ENCODE peak calls at places on chromosomes 1 and 21, in four cellular contexts. One of them, this sample, is unnamed.

GRCh38 chr21:34835526-34835925 is 166.7 kb downstream of the CLIC6 start:
- DNase-seq in heart left ventricle: no peak
- DNase-seq in K562: no peak
- DNase-seq in A549: no peak
- DNase-seq in this sample: no peak

GRCh38 chr21:41894922-41895557 is 15.9 kb upstream of the PRDM15 start:
- DNase-seq in heart left ventricle: no peak
- DNase-seq in K562: peak; percentile 78
- DNase-seq in A549: no peak
- DNase-seq in this sample: no peak

GRCh38 chr1:150521196-150521968 is 5.8 kb downstream of the FALEC start:
- DNase-seq in heart left ventricle: no peak
- DNase-seq in K562: no peak
- DNase-seq in A549: no peak
- DNase-seq in this sample: no peak

GRCh38 chr1:30919025-30919881 is 10.7 kb upstream of the SDC3 start:
- DNase-seq in heart left ventricle: no peak
- DNase-seq in K562: peak; percentile 76
- DNase-seq in A549: no peak
- DNase-seq in this sample: no peak

GRCh38 chr1:219339466-219339865 is 165.8 kb downstream of the LYPLAL1 start:
- DNase-seq in heart left ventricle: no peak
- DNase-seq in K562: no peak
- DNase-seq in A549: no peak
- DNase-seq in this sample: no peak

GRCh38 chr1:234726359-234726836 is 116.4 kb upstream of the IRF2BP2 start:
- DNase-seq in heart left ventricle: no peak
- DNase-seq in K562: no peak
- DNase-seq in A549: no peak
- DNase-seq in this sample: no peak

GRCh38 chr1:221994274-221994698 is 252.4 kb upstream of the DUSP10 start:
- DNase-seq in heart left ventricle: no peak
- DNase-seq in K562: no peak
- DNase-seq in A549: no peak
- DNase-seq in this sample: no peak

GRCh38 chr1:103250441-103250861 is 142.1 kb upstream of the COL11A1 start:
- DNase-seq in heart left ventricle: no peak
- DNase-seq in K562: no peak
- DNase-seq in A549: peak; percentile 59
- DNase-seq in this sample: peak; percentile 6

GRCh38 chr1:208525417-208525816 is 281.2 kb upstream of the PLXNA2 start:
- DNase-seq in heart left ventricle: no peak
- DNase-seq in K562: no peak
- DNase-seq in A549: no peak
- DNase-seq in this sample: no peak

GRCh38 chr1:29217633-29218032 is 13.1 kb downstream of the MECR start:
- DNase-seq in heart left ventricle: no peak
- DNase-seq in K562: no peak
- DNase-seq in A549: no peak
- DNase-seq in this sample: no peak

GRCh38 chr1:109787845-109788605 is 24.3 kb upstream of the EPS8L3 start:
- DNase-seq in heart left ventricle: peak; percentile 17
- DNase-seq in K562: no peak
- DNase-seq in A549: no peak
- DNase-seq in this sample: no peak

GRCh38 chr1:158654570-158654969 is 31.9 kb downstream of the SPTA1 start:
- DNase-seq in heart left ventricle: no peak
- DNase-seq in K562: no peak
- DNase-seq in A549: no peak
- DNase-seq in this sample: no peak

GRCh38 chr1:170122366-170122765 is 23.4 kb upstream of the NTMT2 start:
- DNase-seq in heart left ventricle: no peak
- DNase-seq in K562: no peak
- DNase-seq in A549: no peak
- DNase-seq in this sample: no peak

GRCh38 chr1:198864695-198865094 is 225.9 kb downstream of the PTPRC start:
- DNase-seq in heart left ventricle: no peak
- DNase-seq in K562: no peak
- DNase-seq in A549: no peak
- DNase-seq in this sample: no peak

GRCh38 chr1:23980725-23981063 is 567 bp upstream of the SRSF10 start:
- DNase-seq in heart left ventricle: no peak
- DNase-seq in K562: peak; percentile 46
- DNase-seq in A549: peak; percentile 47
- DNase-seq in this sample: peak; percentile 51

GRCh38 chr1:182861994-182862393 is 22.8 kb downstream of the DHX9 start:
- DNase-seq in heart left ventricle: no peak
- DNase-seq in K562: no peak
- DNase-seq in A549: no peak
- DNase-seq in this sample: no peak

GRCh38 chr21:43809346-43809799 is 20.0 kb downstream of the RRP1 start:
- DNase-seq in heart left ventricle: no peak
- DNase-seq in K562: no peak
- DNase-seq in A549: no peak
- DNase-seq in this sample: no peak

GRCh38 chr1:197902131-197902453 is 338 bp upstream of the C1orf53 start:
- DNase-seq in heart left ventricle: no peak
- DNase-seq in K562: no peak
- DNase-seq in A549: no peak
- DNase-seq in this sample: no peak

GRCh38 chr1:67242016-67242415 is 65.7 kb upstream of the IL12RB2 start:
- DNase-seq in heart left ventricle: no peak
- DNase-seq in K562: no peak
- DNase-seq in A549: no peak
- DNase-seq in this sample: no peak

GRCh38 chr1:150650193-150650592 is 20.8 kb upstream of the ENSA start:
- DNase-seq in heart left ventricle: no peak
- DNase-seq in K562: no peak
- DNase-seq in A549: no peak
- DNase-seq in this sample: no peak

GRCh38 chr1:197923013-197923412 is 5.8 kb downstream of the LHX9 start:
- DNase-seq in heart left ventricle: no peak
- DNase-seq in K562: no peak
- DNase-seq in A549: no peak
- DNase-seq in this sample: no peak

GRCh38 chr1:41721039-41721438 is 197.7 kb downstream of the HIVEP3 start:
- DNase-seq in heart left ventricle: no peak
- DNase-seq in K562: no peak
- DNase-seq in A549: no peak
- DNase-seq in this sample: no peak

GRCh38 chr21:33968998-33969353 is 53.4 kb upstream of the ATP5PO start:
- DNase-seq in heart left ventricle: no peak
- DNase-seq in K562: no peak
- DNase-seq in A549: no peak
- DNase-seq in this sample: no peak

GRCh38 chr1:198056255-198056654 is 100.5 kb upstream of the NEK7 start:
- DNase-seq in heart left ventricle: no peak
- DNase-seq in K562: no peak
- DNase-seq in A549: peak; percentile 13
- DNase-seq in this sample: peak; percentile 3

GRCh38 chr1:1281533-1282321 is 1.5 kb downstream of the SCNN1D start:
- DNase-seq in heart left ventricle: peak; percentile 92
- DNase-seq in K562: no peak
- DNase-seq in A549: no peak
- DNase-seq in this sample: peak; percentile 91

GRCh38 chr21:37815893-37816292 is 100.4 kb downstream of the KCNJ6 start:
- DNase-seq in heart left ventricle: no peak
- DNase-seq in K562: no peak
- DNase-seq in A549: no peak
- DNase-seq in this sample: no peak

GRCh38 chr1:228161381-228161780 is 4.2 kb upstream of the IBA57 start:
- DNase-seq in heart left ventricle: no peak
- DNase-seq in K562: no peak
- DNase-seq in A549: no peak
- DNase-seq in this sample: no peak

GRCh38 chr21:45982758-45983731 is 1.5 kb downstream of the COL6A1 start:
- DNase-seq in heart left ventricle: peak; percentile 32
- DNase-seq in K562: no peak
- DNase-seq in A549: no peak
- DNase-seq in this sample: no peak

GRCh38 chr21:45982256-45982757 is 737 bp downstream of the COL6A1 start:
- DNase-seq in heart left ventricle: peak; percentile 52
- DNase-seq in K562: no peak
- DNase-seq in A549: no peak
- DNase-seq in this sample: no peak

GRCh38 chr21:45980697-45981096 is 873 bp upstream of the COL6A1 start:
- DNase-seq in heart left ventricle: no peak
- DNase-seq in K562: no peak
- DNase-seq in A549: no peak
- DNase-seq in this sample: no peak

GRCh38 chr21:45980271-45980670 is 1.3 kb upstream of the COL6A1 start:
- DNase-seq in heart left ventricle: no peak
- DNase-seq in K562: no peak
- DNase-seq in A549: no peak
- DNase-seq in this sample: no peak

DNA sequence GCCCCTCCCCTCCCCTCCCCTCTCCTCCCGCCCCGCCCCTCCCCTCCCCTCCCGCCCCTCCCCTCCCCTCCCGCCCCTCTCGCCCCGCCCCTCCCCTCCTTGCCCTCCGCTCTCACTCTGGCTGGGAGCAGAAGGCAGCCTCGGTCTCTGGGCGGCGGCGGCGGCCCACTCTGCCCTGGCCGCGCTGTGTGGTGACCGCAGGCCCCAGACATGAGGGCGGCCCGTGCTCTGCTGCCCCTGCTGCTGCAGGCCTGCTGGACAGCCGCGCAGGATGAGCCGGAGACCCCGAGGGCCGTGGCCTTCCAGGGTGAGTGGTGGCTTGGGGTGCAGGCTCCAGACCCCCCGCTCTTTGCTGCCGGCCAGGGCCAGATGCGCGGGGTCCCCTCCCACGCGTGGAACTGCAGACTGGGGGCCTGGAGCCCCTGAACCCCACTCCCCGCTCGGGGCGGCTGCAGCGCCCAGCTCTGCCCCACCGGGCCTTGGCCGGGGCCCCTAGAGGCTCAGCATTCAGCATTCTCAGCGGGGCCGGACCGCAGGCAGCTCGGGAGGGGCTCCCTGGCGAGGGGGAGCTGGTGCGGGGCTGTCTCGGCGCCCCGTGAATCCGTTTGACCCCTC is at the start of gene COL6A1:
- DNase-seq in heart left ventricle: peak; percentile 83
- DNase-seq in K562: peak; percentile 90
- DNase-seq in A549: no peak
- DNase-seq in this sample: peak; percentile 85
- TF ChIP-seq POLR2A in heart left ventricle: no peak
- TF ChIP-seq POLR2A in K562: no peak
- TF ChIP-seq POLR2A in A549: peak; percentile 27
- TF ChIP-seq POLR2A in this sample: peak; percentile 97

DNA sequence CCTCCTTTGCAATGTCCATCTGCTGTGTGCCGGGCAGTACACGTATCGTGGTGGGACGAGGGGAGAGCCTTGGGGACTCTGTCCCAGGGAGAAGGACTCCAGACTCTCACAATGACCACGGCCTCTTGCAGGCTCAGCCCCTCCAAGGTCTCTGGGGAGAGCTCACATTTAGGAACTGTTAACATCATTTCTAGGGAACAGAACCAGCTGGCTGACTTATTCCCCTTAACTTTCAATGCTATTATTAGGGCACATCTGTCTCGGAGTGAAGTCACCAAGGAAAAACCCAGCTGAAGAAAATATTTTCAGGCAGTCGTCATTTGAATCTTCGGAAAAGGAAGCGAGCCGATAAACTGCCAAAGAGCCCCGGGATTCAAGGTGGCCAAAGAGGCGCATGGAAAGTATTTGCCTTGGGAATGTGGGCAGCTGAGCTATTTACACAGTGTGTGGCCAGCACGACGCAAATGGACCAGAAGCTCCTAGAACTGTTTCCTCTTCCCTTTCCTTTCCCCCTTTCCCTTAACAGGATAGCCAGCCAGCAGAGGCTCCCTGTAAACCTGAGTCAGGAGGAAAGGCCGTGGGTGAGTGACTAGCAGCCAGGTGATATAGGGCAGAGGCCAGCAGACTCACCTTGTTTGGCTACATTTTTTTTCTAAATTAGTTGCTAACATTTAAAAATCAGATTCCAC is 74.5 kb downstream of the ITPKB start:
- DNase-seq in heart left ventricle: peak; percentile 76
- DNase-seq in K562: no peak
- DNase-seq in A549: no peak
- DNase-seq in this sample: no peak
- TF ChIP-seq POLR2A in heart left ventricle: no peak
- TF ChIP-seq POLR2A in K562: no peak
- TF ChIP-seq POLR2A in A549: no peak
- TF ChIP-seq POLR2A in this sample: no peak

DNA sequence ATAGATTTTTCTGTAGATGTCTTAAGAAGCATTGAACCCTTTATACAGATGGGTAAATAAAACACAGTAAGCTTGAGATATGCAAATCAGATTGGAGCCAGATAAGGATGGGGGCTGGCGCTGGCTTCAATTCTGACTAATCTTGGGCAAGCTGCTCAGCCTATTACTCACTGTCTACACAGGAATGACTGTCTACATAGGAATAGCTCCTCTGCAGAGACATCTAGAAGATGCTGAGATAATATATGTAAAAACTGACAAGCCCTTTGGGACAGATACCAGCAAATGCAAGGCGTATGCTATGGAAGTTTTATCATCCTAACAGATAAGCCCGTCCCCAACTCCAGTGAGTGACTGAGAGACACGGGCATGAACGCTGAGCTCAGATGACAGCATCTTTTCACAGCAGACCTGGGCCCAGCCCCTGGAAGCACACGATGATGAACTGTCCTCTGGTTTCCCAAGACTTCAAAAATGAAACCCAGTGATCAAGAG is 1.7 kb downstream of the CLDN14 start:
- DNase-seq in heart left ventricle: no peak
- DNase-seq in K562: no peak
- DNase-seq in A549: peak; percentile 86
- DNase-seq in this sample: peak; percentile 90
- TF ChIP-seq POLR2A in heart left ventricle: no peak
- TF ChIP-seq POLR2A in K562: no peak
- TF ChIP-seq POLR2A in A549: no peak
- TF ChIP-seq POLR2A in this sample: peak; percentile 42

DNA sequence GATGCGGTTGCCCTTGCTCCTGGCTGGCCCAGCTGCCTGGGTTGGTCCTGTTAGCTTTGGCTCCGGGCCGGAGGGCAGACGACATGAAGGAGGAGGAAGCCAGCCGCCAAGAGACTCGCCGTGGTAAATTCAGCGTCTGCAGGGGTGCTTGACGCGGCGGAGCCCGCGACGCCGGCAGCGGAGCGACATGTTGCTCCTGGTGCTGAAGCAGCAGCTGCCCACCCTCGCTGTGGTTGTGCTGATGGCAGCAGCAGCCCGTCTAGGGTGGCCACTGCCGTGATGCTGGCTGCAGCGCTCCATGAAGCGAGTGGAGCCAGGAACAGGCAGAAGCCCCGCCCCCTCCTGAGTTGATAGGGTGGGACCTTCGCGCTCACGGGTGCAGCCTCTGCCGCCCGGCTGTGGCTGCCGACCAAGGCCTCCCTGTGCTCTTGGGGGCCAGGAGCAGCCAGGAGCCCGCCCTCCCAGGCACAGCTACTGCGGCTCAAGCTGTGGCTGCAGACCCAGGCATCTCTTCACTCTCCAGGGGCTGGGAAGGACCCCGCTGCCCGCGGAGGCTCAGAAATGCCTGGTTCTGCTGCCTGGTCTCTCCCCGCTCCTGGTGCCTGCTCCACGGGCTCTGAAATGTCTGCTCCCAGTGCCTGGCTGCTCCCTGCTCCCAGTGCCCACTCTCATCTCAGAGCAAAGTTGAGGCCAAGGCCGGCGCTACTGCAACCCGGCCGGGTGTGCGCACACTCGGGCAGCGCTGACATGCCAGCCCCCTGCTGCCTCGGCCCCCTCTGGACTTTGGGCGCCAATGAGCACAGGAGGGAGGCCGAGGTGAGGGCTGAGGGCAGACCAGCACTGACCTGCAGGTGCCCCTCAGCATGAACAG is 4.4 kb upstream of the ZNF692 start:
- DNase-seq in heart left ventricle: peak; percentile 94
- DNase-seq in K562: peak; percentile 69
- DNase-seq in A549: peak; percentile 63
- DNase-seq in this sample: peak; percentile 54
- TF ChIP-seq POLR2A in heart left ventricle: no peak
- TF ChIP-seq POLR2A in K562: peak; percentile 61
- TF ChIP-seq POLR2A in A549: peak; percentile 96
- TF ChIP-seq POLR2A in this sample: peak; percentile 98